ENCODE peak calls at places on chromosomes 2 and 18, in nine cellular contexts. K is AG09319; R is stimulated activated CD4-positive, alpha-beta T cell treated with anti-CD3 and anti-CD28 coated beads, TNF-alpha, amount 100 ng/mL, for 4 hours; J is ureter; B is HEK293T; C is substantia nigra; G is T-helper 17 cell; L is right atrium auricular region; T is AG20443. P is an unnamed sample.

GRCh38 chr18:48460929-48461583 is 51.9 kb upstream of the ZBTB7C start:
- DNase-seq in R (no peak), L (no peak), B (no peak), G (no peak), T (no peak), C (no peak), K (no peak), J (no peak), P (no peak)

GRCh38 chr18:8785855-8786765 is 80.8 kb downstream of the MTCL1 start:
- DNase-seq in B (no peak), C (no peak), L (no peak), T (no peak), K (no peak), G (no peak), J (peak), R (no peak), P (no peak)

GRCh38 chr2:63500398-63500797 is 87.9 kb downstream of the WDPCP start:
- DNase-seq in B (no peak), J (no peak), K (no peak), R (no peak), L (no peak), G (no peak), C (no peak), T (no peak), P (no peak)

GRCh38 chr2:237118731-237119130 is 33.0 kb downstream of the COPS8 start:
- DNase-seq in K (no peak), C (no peak), B (no peak), J (no peak), R (no peak), T (no peak), G (no peak), L (no peak), P (no peak)

GRCh38 chr2:48170281-48170680 is 264.0 kb upstream of the FBXO11 start:
- DNase-seq in G (no peak), B (no peak), C (no peak), K (no peak), T (peak), R (no peak), L (no peak), J (no peak), P (no peak)

GRCh38 chr2:231464576-231465540 is 574 bp upstream of the NCL start:
- DNase-seq in C (peak), R (peak), J (peak), T (peak), K (no peak), G (peak), L (peak), B (peak), P (peak)

GRCh38 chr2:166451451-166451850 is 42.6 kb downstream of the SCN7A start:
- DNase-seq in T (no peak), G (no peak), C (no peak), B (no peak), K (no peak), L (no peak), R (no peak), J (no peak), P (no peak)

GRCh38 chr2:126687503-126687902 is 31.5 kb downstream of the GYPC start:
- DNase-seq in B (no peak), G (no peak), R (no peak), C (no peak), J (no peak), T (no peak), K (no peak), L (no peak), P (no peak)

GRCh38 chr18:2910261-2910660 is 63.5 kb downstream of the EMILIN2 start:
- DNase-seq in T (no peak), R (no peak), K (no peak), G (no peak), J (peak), L (no peak), C (no peak), B (no peak), P (no peak)

GRCh38 chr2:63790913-63791312 is 50.8 kb upstream of the UGP2 start:
- DNase-seq in L (no peak), R (no peak), B (no peak), T (peak), G (no peak), K (no peak), C (no peak), J (no peak), P (no peak)

GRCh38 chr18:77101410-77102245 is 31.0 kb downstream of the MBP start:
- DNase-seq in K (no peak), T (peak), R (no peak), J (peak), C (no peak), B (no peak), L (peak), G (no peak), P (peak)

GRCh38 chr2:101160454-101160853 is 9.3 kb upstream of the TBC1D8 start:
- DNase-seq in G (no peak), L (no peak), T (peak), J (no peak), K (no peak), C (no peak), R (no peak), B (no peak), P (no peak)

P was measured in activated gamma-delta T cell.